ENCODE peak calls at places on chromosomes 13 and 19, in seven cellular contexts. A, M, Q, S, H, B and F are unnamed samples.

GRCh38 chr13:40061466-40062450 is 406.3 kb downstream of the COG6 start:
- DNase-seq in A (no peak), M (no peak), Q (no peak), S (no peak), H (no peak), B (peak), F (no peak)

GRCh38 chr19:54255105-54255775 is 1.8 kb downstream of the LILRB5 start:
- DNase-seq in A (no peak), M (peak), Q (peak), S (no peak), H (no peak), B (no peak), F (no peak)

GRCh38 chr19:28493881-28494280 is 719.1 kb downstream of the UQCRFS1 start:
- DNase-seq in A (no peak), M (no peak), Q (no peak), S (no peak), H (no peak), B (no peak), F (peak)

GRCh38 chr13:80979035-80979641 is 638.2 kb upstream of the SPRY2 start:
- DNase-seq in A (peak), M (no peak), Q (peak), S (no peak), H (peak), B (peak), F (no peak)

GRCh38 chr19:33728141-33728540 is 68.5 kb upstream of the KCTD15 start:
- DNase-seq in A (no peak), M (no peak), Q (no peak), S (no peak), H (no peak), B (no peak), F (no peak)

GRCh38 chr19:39823693-39824092 is 10.3 kb downstream of the DYRK1B start:
- DNase-seq in A (no peak), M (no peak), Q (no peak), S (no peak), H (no peak), B (no peak), F (no peak)

GRCh38 chr19:45178262-45179062 is at the start of gene BLOC1S3:
- DNase-seq in A (peak), M (peak), Q (peak), S (peak), H (peak), B (peak), F (peak)

GRCh38 chr19:55600336-55601028 is 394 bp downstream of the ZNF524 start:
- DNase-seq in A (no peak), M (peak), Q (no peak), S (no peak), H (no peak), B (peak), F (peak)

GRCh38 chr13:102089177-102089576 is 312.7 kb downstream of the FGF14 start:
- DNase-seq in A (no peak), M (no peak), Q (no peak), S (no peak), H (no peak), B (no peak), F (no peak)

GRCh38 chr13:24741016-24741662 is 22.8 kb upstream of the RNF17 start:
- DNase-seq in A (no peak), M (peak), Q (no peak), S (no peak), H (peak), B (no peak), F (no peak)

GRCh38 chr13:85241045-85241444 is 558.2 kb downstream of the SLITRK6 start:
- DNase-seq in A (no peak), M (no peak), Q (no peak), S (no peak), H (no peak), B (no peak), F (no peak)

GRCh38 chr13:90696656-90697055 is 650.8 kb upstream of the MIR17HG start:
- DNase-seq in A (no peak), M (no peak), Q (no peak), S (no peak), H (no peak), B (no peak), F (no peak)

GRCh38 chr13:99467764-99468163 is 33.5 kb upstream of the TM9SF2 start:
- DNase-seq in A (no peak), M (no peak), Q (no peak), S (no peak), H (peak), B (peak), F (no peak)

GRCh38 chr19:6690160-6690885 is 20.4 kb upstream of the TNFSF14 start:
- DNase-seq in A (no peak), M (no peak), Q (no peak), S (no peak), H (no peak), B (no peak), F (peak)

GRCh38 chr19:6691342-6691741 is 21.4 kb upstream of the TNFSF14 start:
- DNase-seq in A (no peak), M (no peak), Q (no peak), S (no peak), H (no peak), B (no peak), F (peak)

GRCh38 chr19:6693056-6693471 is 23.1 kb upstream of the TNFSF14 start:
- DNase-seq in A (no peak), M (no peak), Q (no peak), S (no peak), H (peak), B (no peak), F (peak)

GRCh38 chr19:6693681-6694080 is 23.7 kb upstream of the TNFSF14 start:
- DNase-seq in A (no peak), M (no peak), Q (no peak), S (no peak), H (peak), B (no peak), F (peak)

GRCh38 chr19:6692027-6692426 is 22.1 kb upstream of the TNFSF14 start:
- DNase-seq in A (no peak), M (no peak), Q (no peak), S (no peak), H (no peak), B (no peak), F (peak)
- TF ChIP-seq CTCF in A (no peak), M (no peak), Q (no peak), S (no peak), H (no peak), B (no peak), F (no peak)

DNA sequence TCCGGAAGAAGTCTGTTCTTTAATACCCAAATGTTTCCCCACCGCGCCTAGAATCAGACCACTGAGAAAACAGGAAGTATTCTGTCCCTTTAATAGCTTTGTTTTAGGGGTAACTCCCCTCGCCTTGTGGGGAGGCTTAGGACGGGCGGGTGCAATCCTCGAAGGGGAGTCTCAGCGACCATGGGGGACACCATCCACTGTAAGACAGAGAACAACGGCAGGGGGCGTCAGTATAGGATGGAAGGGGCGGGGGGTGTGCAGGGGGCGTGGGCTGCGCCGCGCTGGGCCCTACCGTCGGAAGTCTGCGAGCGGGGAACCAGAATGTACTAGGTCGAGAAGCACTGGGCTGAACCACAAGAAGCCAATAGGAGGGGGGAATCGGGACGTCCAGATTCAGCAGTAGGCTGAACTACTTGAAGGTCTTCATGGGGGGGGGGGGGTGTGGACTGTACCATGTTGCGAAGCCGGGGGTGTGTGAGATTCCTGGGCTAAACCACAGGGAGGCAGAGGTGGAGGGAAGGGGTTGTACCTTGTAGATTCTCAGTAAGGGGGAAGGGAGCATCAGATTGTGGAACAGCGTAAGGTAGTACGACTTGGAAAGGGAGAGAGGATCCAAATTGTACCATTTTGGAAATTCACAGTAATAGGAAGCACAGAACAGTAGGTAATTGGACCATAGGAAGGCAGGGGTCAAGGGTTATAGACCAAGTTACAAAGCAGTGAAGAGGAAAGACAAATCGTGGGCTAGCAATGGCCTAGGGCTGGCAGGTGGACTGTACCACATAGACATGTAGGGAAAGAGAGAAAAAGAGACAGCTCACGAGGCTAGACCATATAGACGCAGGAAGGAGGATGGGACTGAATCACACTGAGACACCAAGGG is 1.0 kb upstream of the DBP start:
- DNase-seq in A (peak), M (peak), Q (peak), S (peak), H (peak), B (peak), F (peak)
- TF ChIP-seq POLR2A in A (peak), M (no peak), Q (peak), S (peak), H (no peak), B (peak), F (no peak)

GRCh38 chr19:8074501-8074900 is 21.9 kb downstream of the CCL25 start:
- DNase-seq in A (no peak), M (no peak), Q (no peak), S (no peak), H (no peak), B (no peak), F (no peak)

GRCh38 chr19:8064866-8065486 is 12.4 kb downstream of the CCL25 start:
- DNase-seq in A (no peak), M (no peak), Q (no peak), S (no peak), H (no peak), B (no peak), F (no peak)

GRCh38 chr19:8071912-8072311 is 19.4 kb downstream of the CCL25 start:
- DNase-seq in A (no peak), M (no peak), Q (no peak), S (no peak), H (no peak), B (no peak), F (no peak)

GRCh38 chr19:8065489-8066261 is 13.1 kb downstream of the CCL25 start:
- DNase-seq in A (no peak), M (no peak), Q (no peak), S (no peak), H (no peak), B (no peak), F (no peak)

GRCh38 chr19:8069116-8069973 is 16.8 kb downstream of the CCL25 start:
- DNase-seq in A (no peak), M (no peak), Q (no peak), S (no peak), H (peak), B (no peak), F (no peak)
- TF ChIP-seq CTCF in A (no peak), M (peak), Q (peak), S (peak), H (peak), B (peak), F (peak)

DNA sequence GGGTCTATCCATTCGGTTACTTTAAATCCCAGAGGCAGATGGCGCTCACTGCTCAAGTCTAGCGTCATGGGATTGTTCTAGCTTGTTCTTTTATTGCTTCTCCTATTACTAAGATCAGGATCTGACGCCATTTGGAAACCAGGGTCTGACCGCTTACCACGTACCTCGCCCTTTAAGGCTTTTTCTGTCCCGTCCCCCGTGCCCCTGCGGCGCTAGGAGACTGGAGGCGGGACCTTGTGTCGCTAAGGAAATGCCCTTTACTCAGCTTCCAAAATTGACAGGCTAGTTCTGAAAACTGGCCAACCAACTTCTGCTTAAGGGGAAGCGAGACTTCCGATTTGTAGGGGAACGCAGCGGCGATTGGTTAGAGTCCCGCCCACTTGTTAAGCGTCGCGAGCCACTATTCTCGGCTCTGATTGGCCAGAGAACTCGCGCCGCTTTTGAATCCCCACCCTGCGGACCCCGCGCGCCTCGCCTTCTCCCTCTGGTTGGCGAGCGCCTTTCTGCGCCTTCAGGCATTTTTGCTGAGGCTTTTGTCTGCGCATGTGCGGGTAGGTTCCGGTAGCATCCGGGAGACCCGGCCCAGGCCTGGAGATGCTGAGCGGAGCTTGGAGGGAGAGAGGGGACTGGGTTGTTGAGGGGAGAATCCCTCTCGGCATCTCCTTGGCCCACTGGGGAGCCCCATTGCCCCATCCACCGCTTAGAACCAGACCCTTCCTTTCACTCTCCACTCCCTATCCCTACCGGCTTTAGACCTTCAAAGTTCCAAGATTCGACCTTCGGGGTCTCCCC is 3.9 kb upstream of the C19orf84 start:
- DNase-seq in A (peak), M (peak), Q (peak), S (peak), H (peak), B (peak), F (peak)
- TF ChIP-seq POLR2A in A (no peak), M (no peak), Q (no peak), S (no peak), H (peak), B (no peak), F (no peak)

GRCh38 chr13:66950666-66951065 is 279.5 kb downstream of the PCDH9 start:
- DNase-seq in A (no peak), M (no peak), Q (no peak), S (no peak), H (no peak), B (no peak), F (no peak)

GRCh38 chr13:66952507-66952906 is 277.6 kb downstream of the PCDH9 start:
- DNase-seq in A (no peak), M (no peak), Q (no peak), S (no peak), H (no peak), B (no peak), F (no peak)

GRCh38 chr13:66948910-66949309 is 281.2 kb downstream of the PCDH9 start:
- DNase-seq in A (no peak), M (no peak), Q (no peak), S (no peak), H (no peak), B (no peak), F (no peak)

DNA sequence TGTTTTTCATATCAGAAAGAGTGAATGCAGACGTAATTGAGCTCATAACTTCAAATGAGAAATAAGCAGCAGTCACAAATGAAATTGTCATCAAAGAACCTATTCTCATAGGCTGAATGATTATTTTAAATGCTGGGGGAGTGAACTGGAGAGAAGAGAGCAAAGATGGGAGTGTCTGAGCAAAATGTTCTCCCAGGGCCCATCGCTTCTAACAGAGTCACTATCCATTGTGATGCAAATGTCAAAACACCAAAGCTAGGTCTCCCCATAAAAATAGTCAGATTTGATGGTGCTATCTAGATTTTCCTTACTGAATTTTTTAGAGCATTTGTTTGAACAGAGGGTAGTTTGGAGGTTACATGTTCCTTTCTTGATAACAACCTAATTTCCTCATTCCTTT is 278.7 kb downstream of the PCDH9 start:
- DNase-seq in A (no peak), M (no peak), Q (no peak), S (no peak), H (no peak), B (no peak), F (no peak)
- TF ChIP-seq CTCF in A (no peak), M (no peak), Q (no peak), S (no peak), H (no peak), B (no peak), F (no peak)

DNA sequence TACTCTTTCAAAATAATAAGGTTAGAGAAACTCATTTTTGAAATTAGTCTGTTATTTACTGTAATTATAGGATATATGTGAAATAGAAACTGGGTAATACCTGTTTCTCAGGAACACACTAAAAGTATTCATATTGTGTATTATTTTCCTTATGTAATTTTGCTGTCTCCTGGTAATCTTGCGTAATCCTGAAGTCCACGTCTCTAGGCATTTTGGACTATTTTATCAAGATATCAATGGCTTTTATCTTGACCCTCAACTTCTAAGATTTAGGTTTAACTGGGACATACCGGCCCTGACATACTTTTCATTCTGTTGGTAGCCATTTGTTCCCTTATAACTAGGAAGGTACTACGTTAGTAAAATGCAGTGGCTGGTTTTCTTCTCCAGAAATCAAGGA is 80.3 kb downstream of the PAN3 start:
- DNase-seq in A (no peak), M (no peak), Q (no peak), S (no peak), H (no peak), B (no peak), F (no peak)
- TF ChIP-seq POLR2A in A (no peak), M (no peak), Q (no peak), S (no peak), H (no peak), B (no peak), F (no peak)

GRCh38 chr19:18442941-18443340 is 5.0 kb upstream of the ISYNA1 start:
- DNase-seq in A (no peak), M (no peak), Q (no peak), S (no peak), H (no peak), B (no peak), F (no peak)
- TF ChIP-seq CTCF in A (no peak), M (no peak), Q (no peak), S (no peak), H (no peak), B (no peak), F (no peak)